ENCODE peak calls at places on chromosome 12, in six cellular contexts. P is GDM1; C is mucosa of descending colon; V is activated T-helper 1 cell treated with anti-CD3 and anti-CD28 coated beads, Interleukin-12 subunit alpha, Interleukin-12 subunit beta, Interleukin-2, Interleukin-4 antibody, amounts not matched to agents 30 ng/mL and 10 ng/mL and 1 ng/mL, durations not matched to agents 14 hours and 24 hours and 36 hours; H is T follicular helper cell; X is SK-N-MC. W is an unnamed sample.

GRCh38 chr12:77249892-77250291 is 184.5 kb upstream of the E2F7 start:
- DNase-seq in P (no peak), C (no peak), V (no peak), H (no peak), X (no peak), W (no peak)

GRCh38 chr12:24820872-24821271 is 128.0 kb downstream of the BCAT1 start:
- DNase-seq in P (no peak), C (no peak), V (no peak), H (no peak), X (no peak), W (no peak)

GRCh38 chr12:27870939-27871338 is 90.9 kb upstream of the MANSC4 start:
- DNase-seq in P (no peak), C (no peak), V (no peak), H (no peak), X (no peak), W (no peak)

GRCh38 chr12:104137175-104137901 is 672 bp downstream of the NFYB start:
- DNase-seq in P (peak; percentile 17), C (peak; percentile 50), V (peak; percentile 39), H (peak; percentile 15), X (no peak), W (peak; percentile 56)

GRCh38 chr12:92042791-92043531 is 102.7 kb downstream of the BTG1 start:
- DNase-seq in P (no peak), C (no peak), V (no peak), H (no peak), X (no peak), W (no peak)

GRCh38 chr12:125331342-125332052 is 266.3 kb downstream of the AACS start:
- DNase-seq in P (no peak), C (peak; percentile 11), V (no peak), H (no peak), X (no peak), W (no peak)

GRCh38 chr12:12025799-12026386 is 44.8 kb upstream of the BCL2L14 start:
- DNase-seq in P (no peak), C (no peak), V (no peak), H (no peak), X (no peak), W (peak; percentile 58)

GRCh38 chr12:98475565-98475908 is 39.9 kb upstream of the TMPO start:
- DNase-seq in P (no peak), C (no peak), V (no peak), H (no peak), X (no peak), W (no peak)

GRCh38 chr12:77047341-77048202 is 17.8 kb downstream of the E2F7 start:
- DNase-seq in P (no peak), C (no peak), V (no peak), H (no peak), X (no peak), W (no peak)

GRCh38 chr12:52925717-52926595 is 21.1 kb upstream of the KRT8 start:
- DNase-seq in P (no peak), C (peak; percentile 76), V (no peak), H (no peak), X (no peak), W (peak; percentile 98)

GRCh38 chr12:19003110-19003509 is 126.4 kb upstream of the PLEKHA5 start:
- DNase-seq in P (no peak), C (no peak), V (no peak), H (no peak), X (no peak), W (peak; percentile 56)

GRCh38 chr12:27896419-27896990 is 76.0 kb downstream of the PTHLH start:
- DNase-seq in P (no peak), C (no peak), V (no peak), H (no peak), X (no peak), W (no peak)

GRCh38 chr12:72273499-72273837 is 1.3 kb downstream of the TRHDE start:
- DNase-seq in P (no peak), C (no peak), V (no peak), H (no peak), X (no peak), W (no peak)

GRCh38 chr12:132153501-132154340 is 9.5 kb downstream of the NOC4L start:
- DNase-seq in P (peak; percentile 48), C (peak; percentile 73), V (peak; percentile 61), H (peak; percentile 65), X (no peak), W (peak; percentile 62)

GRCh38 chr12:1972856-1973317 is 31.4 kb downstream of the DCP1B start:
- DNase-seq in P (no peak), C (no peak), V (no peak), H (no peak), X (no peak), W (no peak)

GRCh38 chr12:124629799-124630198 is 62.4 kb upstream of the NCOR2 start:
- DNase-seq in P (no peak), C (no peak), V (no peak), H (no peak), X (no peak), W (no peak)

GRCh38 chr12:5665615-5666014 is 233.7 kb downstream of the NTF3 start:
- DNase-seq in P (no peak), C (no peak), V (no peak), H (no peak), X (no peak), W (no peak)

GRCh38 chr12:99920561-99920960 is 64.2 kb downstream of the ANKS1B start:
- DNase-seq in P (no peak), C (no peak), V (no peak), H (no peak), X (no peak), W (no peak)

GRCh38 chr12:19220861-19221466 is 91.4 kb downstream of the PLEKHA5 start:
- DNase-seq in P (no peak), C (no peak), V (no peak), H (no peak), X (no peak), W (no peak)